ENCODE peak calls at places on chromosomes 11 and 22, in four cellular contexts. G is nephron progenitor cell; E is A673; X is activated CD8-positive, alpha-beta memory T cell treated with anti-CD3 and anti-CD28 coated beads for 48 hours. S is an unnamed sample.

GRCh38 chr22:48554893-48555552 is 1272.7 kb downstream of the BRD1 start:
- DNase-seq in X (no peak), E (peak; percentile 41), G (peak; percentile 42), S (no peak)

GRCh38 chr22:44441401-44442185 is 56.4 kb downstream of the RTL6 start:
- DNase-seq in G (no peak), E (no peak), X (no peak), S (no peak)

GRCh38 chr22:35719212-35719869 is 1.7 kb downstream of the APOL5 start:
- DNase-seq in E (no peak), X (no peak), G (no peak), S (no peak)

GRCh38 chr11:129710423-129710822 is 105.2 kb upstream of the TMEM45B start:
- DNase-seq in G (no peak), E (no peak), X (no peak), S (no peak)

GRCh38 chr11:75350743-75351540 is 519 bp downstream of the ARRB1 start:
- DNase-seq in X (no peak), G (peak; percentile 40), E (peak; percentile 62), S (peak; percentile 61)

GRCh38 chr11:120908521-120909181 is 115.3 kb upstream of the TBCEL start:
- DNase-seq in G (no peak), X (no peak), E (no peak), S (no peak)

GRCh38 chr11:19337779-19338178 is 97.0 kb upstream of the E2F8 start:
- DNase-seq in G (no peak), X (no peak), E (no peak), S (no peak)

GRCh38 chr11:112795896-112796686 is 165.1 kb upstream of the NCAM1 start:
- DNase-seq in E (no peak), X (no peak), G (peak; percentile 69), S (no peak)

GRCh38 chr22:23267225-23268043 is 87.1 kb downstream of the BCR start:
- DNase-seq in E (no peak), X (no peak), G (no peak), S (no peak)

GRCh38 chr22:47124451-47124881 is 362.0 kb downstream of the TBC1D22A start:
- DNase-seq in X (no peak), E (no peak), G (no peak), S (no peak)

GRCh38 chr22:19430890-19431541 is 517 bp downstream of the HIRA start:
- DNase-seq in E (peak; percentile 23), X (no peak), G (no peak), S (peak; percentile 37)

GRCh38 chr11:67642148-67642475 is 2.5 kb upstream of the TBX10 start:
- DNase-seq in X (no peak), E (no peak), G (no peak), S (no peak)

GRCh38 chr22:49609207-49609876 is 218.3 kb downstream of the BRD1 start:
- DNase-seq in G (no peak), E (no peak), X (no peak), S (no peak)

S was measured in lung.